ENCODE peak calls at places on chromosomes 3 and 15, in eight cellular contexts. One of them, this sample, is unnamed.

GRCh38 chr3:183563686-183563941 is 8.1 kb upstream of the KLHL6 start:
- DNase-seq in endodermal cell: no peak
- DNase-seq in uterus: no peak
- DNase-seq in mesothelial cell of epicardium: no peak
- DNase-seq in HCT116: no peak
- DNase-seq in upper lobe of right lung: no peak
- DNase-seq in left ventricle myocardium inferior: no peak
- DNase-seq in GM10248: no peak
- DNase-seq in this sample: no peak

GRCh38 chr15:101112336-101113113 is 139.3 kb downstream of the CHSY1 start:
- DNase-seq in uterus: no peak
- DNase-seq in left ventricle myocardium inferior: no peak
- DNase-seq in upper lobe of right lung: no peak
- DNase-seq in HCT116: no peak
- DNase-seq in mesothelial cell of epicardium: no peak
- DNase-seq in GM10248: no peak
- DNase-seq in endodermal cell: peak
- DNase-seq in this sample: no peak

GRCh38 chr3:33061782-33062181 is 35.2 kb downstream of the GLB1 start:
- DNase-seq in HCT116: no peak
- DNase-seq in uterus: no peak
- DNase-seq in GM10248: no peak
- DNase-seq in endodermal cell: no peak
- DNase-seq in mesothelial cell of epicardium: no peak
- DNase-seq in left ventricle myocardium inferior: no peak
- DNase-seq in upper lobe of right lung: no peak
- DNase-seq in this sample: no peak

GRCh38 chr15:50653156-50653743 is 33.3 kb downstream of the TRPM7 start:
- DNase-seq in mesothelial cell of epicardium: no peak
- DNase-seq in endodermal cell: no peak
- DNase-seq in upper lobe of right lung: no peak
- DNase-seq in GM10248: no peak
- DNase-seq in HCT116: no peak
- DNase-seq in left ventricle myocardium inferior: no peak
- DNase-seq in uterus: no peak
- DNase-seq in this sample: no peak

GRCh38 chr3:149801200-149801599 is 8.8 kb upstream of the ANKUB1 start:
- DNase-seq in mesothelial cell of epicardium: no peak
- DNase-seq in left ventricle myocardium inferior: no peak
- DNase-seq in uterus: no peak
- DNase-seq in endodermal cell: no peak
- DNase-seq in GM10248: no peak
- DNase-seq in upper lobe of right lung: no peak
- DNase-seq in HCT116: no peak
- DNase-seq in this sample: no peak

GRCh38 chr15:50003786-50004334 is 115.2 kb downstream of the ATP8B4 start:
- DNase-seq in upper lobe of right lung: peak
- DNase-seq in uterus: peak
- DNase-seq in left ventricle myocardium inferior: peak
- DNase-seq in HCT116: peak
- DNase-seq in GM10248: peak
- DNase-seq in mesothelial cell of epicardium: peak
- DNase-seq in endodermal cell: peak
- DNase-seq in this sample: peak

GRCh38 chr3:59251899-59252298 is 202.1 kb upstream of the CFAP20DC start:
- DNase-seq in GM10248: no peak
- DNase-seq in mesothelial cell of epicardium: no peak
- DNase-seq in uterus: no peak
- DNase-seq in HCT116: no peak
- DNase-seq in endodermal cell: no peak
- DNase-seq in upper lobe of right lung: no peak
- DNase-seq in left ventricle myocardium inferior: no peak
- DNase-seq in this sample: no peak

GRCh38 chr15:41779662-41780157 is 5.4 kb downstream of the MAPKBP1 start:
- DNase-seq in left ventricle myocardium inferior: no peak
- DNase-seq in HCT116: no peak
- DNase-seq in uterus: no peak
- DNase-seq in mesothelial cell of epicardium: no peak
- DNase-seq in endodermal cell: no peak
- DNase-seq in upper lobe of right lung: no peak
- DNase-seq in GM10248: no peak
- DNase-seq in this sample: no peak

GRCh38 chr15:43854801-43855200 is 28.0 kb downstream of the WDR76 start:
- DNase-seq in uterus: no peak
- DNase-seq in left ventricle myocardium inferior: no peak
- DNase-seq in GM10248: no peak
- DNase-seq in endodermal cell: no peak
- DNase-seq in HCT116: no peak
- DNase-seq in upper lobe of right lung: no peak
- DNase-seq in mesothelial cell of epicardium: no peak
- DNase-seq in this sample: no peak

GRCh38 chr3:31010491-31010890 is 116.0 kb upstream of the GADL1 start:
- DNase-seq in GM10248: no peak
- DNase-seq in left ventricle myocardium inferior: no peak
- DNase-seq in uterus: no peak
- DNase-seq in HCT116: no peak
- DNase-seq in mesothelial cell of epicardium: no peak
- DNase-seq in upper lobe of right lung: no peak
- DNase-seq in endodermal cell: no peak
- DNase-seq in this sample: no peak

GRCh38 chr3:137987723-137988122 is 22.2 kb upstream of the CLDN18 start:
- DNase-seq in upper lobe of right lung: no peak
- DNase-seq in left ventricle myocardium inferior: no peak
- DNase-seq in uterus: no peak
- DNase-seq in HCT116: no peak
- DNase-seq in GM10248: no peak
- DNase-seq in endodermal cell: no peak
- DNase-seq in mesothelial cell of epicardium: no peak
- DNase-seq in this sample: no peak

GRCh38 chr3:70000563-70001081 is 1.1 kb downstream of the SAMMSON start:
- DNase-seq in HCT116: no peak
- DNase-seq in mesothelial cell of epicardium: no peak
- DNase-seq in left ventricle myocardium inferior: no peak
- DNase-seq in upper lobe of right lung: no peak
- DNase-seq in endodermal cell: no peak
- DNase-seq in GM10248: no peak
- DNase-seq in uterus: no peak
- DNase-seq in this sample: no peak

GRCh38 chr3:112671930-112672715 is 31.2 kb upstream of the CCDC80 start:
- DNase-seq in GM10248: no peak
- DNase-seq in HCT116: no peak
- DNase-seq in uterus: no peak
- DNase-seq in mesothelial cell of epicardium: no peak
- DNase-seq in left ventricle myocardium inferior: no peak
- DNase-seq in upper lobe of right lung: no peak
- DNase-seq in endodermal cell: no peak
- DNase-seq in this sample: no peak

GRCh38 chr3:189389346-189389745 is 217.6 kb downstream of the TPRG1 start:
- DNase-seq in GM10248: no peak
- DNase-seq in upper lobe of right lung: no peak
- DNase-seq in endodermal cell: no peak
- DNase-seq in left ventricle myocardium inferior: no peak
- DNase-seq in uterus: no peak
- DNase-seq in mesothelial cell of epicardium: no peak
- DNase-seq in HCT116: no peak
- DNase-seq in this sample: no peak

GRCh38 chr3:29255854-29256696 is 24.8 kb upstream of the RBMS3 start:
- DNase-seq in GM10248: no peak
- DNase-seq in HCT116: no peak
- DNase-seq in upper lobe of right lung: no peak
- DNase-seq in uterus: no peak
- DNase-seq in left ventricle myocardium inferior: no peak
- DNase-seq in mesothelial cell of epicardium: no peak
- DNase-seq in endodermal cell: no peak
- DNase-seq in this sample: no peak

GRCh38 chr3:172355836-172356235 is 92.4 kb downstream of the GHSR start:
- DNase-seq in HCT116: peak
- DNase-seq in left ventricle myocardium inferior: no peak
- DNase-seq in mesothelial cell of epicardium: no peak
- DNase-seq in endodermal cell: no peak
- DNase-seq in upper lobe of right lung: no peak
- DNase-seq in GM10248: no peak
- DNase-seq in uterus: peak
- DNase-seq in this sample: no peak

GRCh38 chr3:43036621-43037331 is 57.7 kb downstream of the GASK1A start:
- DNase-seq in HCT116: no peak
- DNase-seq in GM10248: no peak
- DNase-seq in upper lobe of right lung: no peak
- DNase-seq in mesothelial cell of epicardium: no peak
- DNase-seq in uterus: no peak
- DNase-seq in endodermal cell: peak
- DNase-seq in left ventricle myocardium inferior: no peak
- DNase-seq in this sample: no peak

GRCh38 chr3:69180869-69181591 is 58.6 kb upstream of the LMOD3 start:
- DNase-seq in GM10248: no peak
- DNase-seq in mesothelial cell of epicardium: no peak
- DNase-seq in left ventricle myocardium inferior: no peak
- DNase-seq in uterus: no peak
- DNase-seq in HCT116: no peak
- DNase-seq in upper lobe of right lung: no peak
- DNase-seq in endodermal cell: no peak
- DNase-seq in this sample: no peak

GRCh38 chr3:99191186-99191585 is 289.7 kb upstream of the DCBLD2 start:
- DNase-seq in GM10248: no peak
- DNase-seq in left ventricle myocardium inferior: no peak
- DNase-seq in uterus: no peak
- DNase-seq in endodermal cell: no peak
- DNase-seq in upper lobe of right lung: no peak
- DNase-seq in HCT116: no peak
- DNase-seq in mesothelial cell of epicardium: no peak
- DNase-seq in this sample: no peak

GRCh38 chr3:151445283-151446001 is 15.4 kb downstream of the IGSF10 start:
- DNase-seq in uterus: no peak
- DNase-seq in HCT116: no peak
- DNase-seq in endodermal cell: no peak
- DNase-seq in GM10248: no peak
- DNase-seq in left ventricle myocardium inferior: no peak
- DNase-seq in mesothelial cell of epicardium: no peak
- DNase-seq in upper lobe of right lung: no peak
- DNase-seq in this sample: no peak

GRCh38 chr15:69852482-69853275 is 245.0 kb downstream of the TLE3 start:
- DNase-seq in mesothelial cell of epicardium: no peak
- DNase-seq in left ventricle myocardium inferior: no peak
- DNase-seq in uterus: no peak
- DNase-seq in endodermal cell: no peak
- DNase-seq in HCT116: no peak
- DNase-seq in GM10248: no peak
- DNase-seq in upper lobe of right lung: no peak
- DNase-seq in this sample: no peak

GRCh38 chr3:149965278-149965677 is 5.4 kb downstream of the PFN2 start:
- DNase-seq in GM10248: no peak
- DNase-seq in left ventricle myocardium inferior: no peak
- DNase-seq in upper lobe of right lung: no peak
- DNase-seq in HCT116: no peak
- DNase-seq in mesothelial cell of epicardium: no peak
- DNase-seq in endodermal cell: no peak
- DNase-seq in uterus: no peak
- DNase-seq in this sample: no peak

GRCh38 chr3:32405155-32405554 is 13.5 kb downstream of the CMTM7 start:
- DNase-seq in HCT116: no peak
- DNase-seq in GM10248: no peak
- DNase-seq in upper lobe of right lung: no peak
- DNase-seq in left ventricle myocardium inferior: no peak
- DNase-seq in uterus: no peak
- DNase-seq in endodermal cell: no peak
- DNase-seq in mesothelial cell of epicardium: no peak
- DNase-seq in this sample: no peak

GRCh38 chr15:26051771-26052685 is 188.9 kb upstream of the ATP10A start:
- DNase-seq in endodermal cell: no peak
- DNase-seq in mesothelial cell of epicardium: no peak
- DNase-seq in GM10248: no peak
- DNase-seq in left ventricle myocardium inferior: no peak
- DNase-seq in uterus: peak
- DNase-seq in upper lobe of right lung: no peak
- DNase-seq in HCT116: no peak
- DNase-seq in this sample: no peak

GRCh38 chr15:33083232-33084006 is 111.1 kb downstream of the FMN1 start:
- DNase-seq in mesothelial cell of epicardium: no peak
- DNase-seq in GM10248: no peak
- DNase-seq in left ventricle myocardium inferior: no peak
- DNase-seq in uterus: no peak
- DNase-seq in upper lobe of right lung: no peak
- DNase-seq in endodermal cell: peak
- DNase-seq in HCT116: peak
- DNase-seq in this sample: no peak

GRCh38 chr3:133274477-133274876 is 125.4 kb upstream of the BFSP2 start:
- DNase-seq in HCT116: no peak
- DNase-seq in uterus: no peak
- DNase-seq in GM10248: no peak
- DNase-seq in mesothelial cell of epicardium: no peak
- DNase-seq in upper lobe of right lung: no peak
- DNase-seq in left ventricle myocardium inferior: no peak
- DNase-seq in endodermal cell: no peak
- DNase-seq in this sample: no peak
- TF ChIP-seq CTCF in HCT116: no peak
- TF ChIP-seq CTCF in uterus: no peak
- TF ChIP-seq CTCF in GM10248: no peak
- TF ChIP-seq CTCF in mesothelial cell of epicardium: no peak
- TF ChIP-seq CTCF in upper lobe of right lung: no peak
- TF ChIP-seq CTCF in left ventricle myocardium inferior: no peak
- TF ChIP-seq CTCF in endodermal cell: peak
- TF ChIP-seq CTCF in this sample: no peak

DNA sequence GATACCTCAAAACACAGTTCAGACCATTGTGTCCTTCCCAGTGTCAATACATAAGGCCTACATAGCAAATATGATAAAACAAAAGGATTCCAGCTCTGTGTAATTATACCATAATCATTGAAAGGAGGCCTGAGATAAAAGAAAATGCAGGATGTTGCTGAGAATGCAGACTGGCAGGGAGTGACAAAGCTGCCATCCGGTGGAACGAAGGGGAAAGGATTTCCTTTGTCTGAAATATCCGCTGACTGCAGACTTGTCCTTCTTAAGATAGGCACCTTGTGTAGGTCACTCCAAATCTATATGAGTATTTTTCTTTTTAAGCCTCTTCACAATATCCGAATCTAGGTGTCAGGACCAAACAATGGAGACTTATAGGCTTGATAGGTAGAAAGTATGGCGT is 108.0 kb downstream of the KCNH8 start:
- DNase-seq in uterus: no peak
- DNase-seq in endodermal cell: peak
- DNase-seq in upper lobe of right lung: no peak
- DNase-seq in GM10248: no peak
- DNase-seq in mesothelial cell of epicardium: no peak
- DNase-seq in HCT116: no peak
- DNase-seq in left ventricle myocardium inferior: no peak
- DNase-seq in this sample: no peak
- TF ChIP-seq CTCF in uterus: no peak
- TF ChIP-seq CTCF in endodermal cell: peak
- TF ChIP-seq CTCF in upper lobe of right lung: no peak
- TF ChIP-seq CTCF in GM10248: no peak
- TF ChIP-seq CTCF in mesothelial cell of epicardium: no peak
- TF ChIP-seq CTCF in HCT116: no peak
- TF ChIP-seq CTCF in left ventricle myocardium inferior: no peak
- TF ChIP-seq CTCF in this sample: no peak

GRCh38 chr15:71411538-71412482 is 296.5 kb downstream of the THSD4 start:
- DNase-seq in upper lobe of right lung: peak
- DNase-seq in GM10248: no peak
- DNase-seq in HCT116: no peak
- DNase-seq in mesothelial cell of epicardium: no peak
- DNase-seq in left ventricle myocardium inferior: no peak
- DNase-seq in uterus: peak
- DNase-seq in endodermal cell: no peak
- DNase-seq in this sample: no peak
- TF ChIP-seq CTCF in upper lobe of right lung: peak
- TF ChIP-seq CTCF in GM10248: no peak
- TF ChIP-seq CTCF in HCT116: no peak
- TF ChIP-seq CTCF in mesothelial cell of epicardium: peak
- TF ChIP-seq CTCF in left ventricle myocardium inferior: peak
- TF ChIP-seq CTCF in uterus: peak
- TF ChIP-seq CTCF in endodermal cell: peak
- TF ChIP-seq CTCF in this sample: no peak

GRCh38 chr15:63502843-63503738 is 1.3 kb upstream of the USP3 start:
- DNase-seq in uterus: peak
- DNase-seq in upper lobe of right lung: peak
- DNase-seq in endodermal cell: peak
- DNase-seq in left ventricle myocardium inferior: peak
- DNase-seq in GM10248: peak
- DNase-seq in mesothelial cell of epicardium: no peak
- DNase-seq in HCT116: peak
- DNase-seq in this sample: peak
- TF ChIP-seq CTCF in uterus: no peak
- TF ChIP-seq CTCF in upper lobe of right lung: no peak
- TF ChIP-seq CTCF in endodermal cell: no peak
- TF ChIP-seq CTCF in left ventricle myocardium inferior: no peak
- TF ChIP-seq CTCF in GM10248: no peak
- TF ChIP-seq CTCF in mesothelial cell of epicardium: no peak
- TF ChIP-seq CTCF in HCT116: no peak
- TF ChIP-seq CTCF in this sample: no peak